ENCODE peak calls at places on chromosome 12, in four cellular contexts. E, K, H and W are unnamed samples.

GRCh38 chr12:46790066-46790465 is 35.7 kb downstream of the SLC38A4 start:
- DNase-seq in E (no peak), K (no peak), H (no peak), W (no peak)

GRCh38 chr12:113424915-113425823 is 3.0 kb downstream of the SDSL start:
- DNase-seq in E (peak; percentile 62), K (no peak), H (peak; percentile 71), W (no peak)

GRCh38 chr12:44720265-44720664 is 155.8 kb downstream of the NELL2 start:
- DNase-seq in E (no peak), K (no peak), H (no peak), W (no peak)

GRCh38 chr12:47591387-47591786 is 114.4 kb downstream of the RPAP3 start:
- DNase-seq in E (no peak), K (no peak), H (no peak), W (no peak)

GRCh38 chr12:47032644-47033043 is 46.8 kb upstream of the PCED1B start:
- DNase-seq in E (no peak), K (no peak), H (peak; percentile 69), W (no peak)

GRCh38 chr12:114238808-114239207 is 167.1 kb downstream of the TBX5 start:
- DNase-seq in E (no peak), K (no peak), H (no peak), W (no peak)

GRCh38 chr12:52353766-52354165 is 13.5 kb downstream of the KRT85 start:
- DNase-seq in E (no peak), K (no peak), H (no peak), W (peak; percentile 22)

GRCh38 chr12:118055144-118055557 is 5.8 kb downstream of the WSB2 start:
- DNase-seq in E (peak; percentile 54), K (no peak), H (peak; percentile 85), W (no peak)

GRCh38 chr12:76866146-76866545 is 12.7 kb downstream of the CSRP2 start:
- DNase-seq in E (no peak), K (no peak), H (peak; percentile 17), W (no peak)

GRCh38 chr12:15563683-15564082 is 225.5 kb downstream of the EPS8 start:
- DNase-seq in E (no peak), K (no peak), H (no peak), W (no peak)
- TF ChIP-seq POLR2AphosphoS5 in E (no peak), K (no peak), H (no peak), W (no peak)

DNA sequence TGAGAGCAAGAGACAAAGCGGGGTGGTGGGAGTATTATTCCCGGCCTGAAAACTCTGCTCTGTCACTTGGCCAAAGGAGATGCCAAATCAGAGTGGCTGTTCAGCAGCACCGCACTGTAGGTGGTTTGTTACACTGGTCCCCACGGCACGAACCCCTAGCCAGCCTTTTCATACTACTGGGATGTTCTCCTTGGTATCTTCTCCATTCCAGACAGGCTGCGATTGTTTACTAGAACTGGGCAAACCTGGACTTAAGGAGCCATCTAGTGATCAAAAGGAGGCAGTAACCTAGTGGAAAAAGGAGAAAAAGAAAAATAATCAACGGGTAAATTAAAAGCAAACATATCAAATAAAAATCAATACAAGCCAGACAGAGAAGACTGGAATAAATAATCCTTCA is 58.9 kb upstream of the TMTC2 start:
- DNase-seq in E (no peak), K (no peak), H (peak; percentile 73), W (no peak)
- TF ChIP-seq CTCF in E (peak; percentile 25), K (no peak), H (peak; percentile 80), W (no peak)

GRCh38 chr12:68785358-68785757 is 22.6 kb upstream of the MDM2 start:
- DNase-seq in E (no peak), K (no peak), H (no peak), W (no peak)

GRCh38 chr12:68785823-68786222 is 22.2 kb upstream of the MDM2 start:
- DNase-seq in E (no peak), K (no peak), H (no peak), W (no peak)

GRCh38 chr12:68781728-68782127 is 26.2 kb upstream of the MDM2 start:
- DNase-seq in E (no peak), K (no peak), H (no peak), W (no peak)

GRCh38 chr12:68786929-68787328 is 21.0 kb upstream of the MDM2 start:
- DNase-seq in E (no peak), K (no peak), H (peak; percentile 26), W (no peak)

DNA sequence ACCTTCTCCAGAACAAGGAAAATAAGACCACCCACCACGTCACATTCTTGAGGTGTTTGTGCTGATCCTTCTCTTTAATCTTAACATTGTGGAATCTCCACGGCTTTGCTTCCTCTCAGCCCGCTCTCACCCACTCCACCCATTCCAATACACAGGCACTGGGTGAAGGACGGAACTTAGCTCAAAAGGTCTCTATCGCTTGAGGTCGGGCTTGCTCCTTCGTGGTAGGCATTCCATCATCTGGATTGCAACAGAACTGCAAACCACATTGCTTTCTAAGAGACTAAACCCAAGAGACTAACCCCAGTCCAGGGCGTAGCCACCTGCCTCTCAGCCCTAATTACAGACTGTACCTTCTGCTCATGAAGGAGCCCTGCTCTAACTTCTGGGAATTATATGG is 24.0 kb upstream of the MDM2 start:
- DNase-seq in E (no peak), K (no peak), H (peak; percentile 35), W (no peak)
- H3K4me1 ChIP-seq in E (no peaks in the 10 kb centered on the region), K (peaks cover 3% of the 10 kb centered on the region), H (no peaks in the 10 kb centered on the region), W (no peaks in the 10 kb centered on the region)

GRCh38 chr12:133026996-133027395 is 10.3 kb upstream of the ZNF84 start:
- DNase-seq in E (no peak), K (no peak), H (no peak), W (no peak)
- TF ChIP-seq POLR2AphosphoS5 in E (no peak), K (no peak), H (no peak), W (no peak)

DNA sequence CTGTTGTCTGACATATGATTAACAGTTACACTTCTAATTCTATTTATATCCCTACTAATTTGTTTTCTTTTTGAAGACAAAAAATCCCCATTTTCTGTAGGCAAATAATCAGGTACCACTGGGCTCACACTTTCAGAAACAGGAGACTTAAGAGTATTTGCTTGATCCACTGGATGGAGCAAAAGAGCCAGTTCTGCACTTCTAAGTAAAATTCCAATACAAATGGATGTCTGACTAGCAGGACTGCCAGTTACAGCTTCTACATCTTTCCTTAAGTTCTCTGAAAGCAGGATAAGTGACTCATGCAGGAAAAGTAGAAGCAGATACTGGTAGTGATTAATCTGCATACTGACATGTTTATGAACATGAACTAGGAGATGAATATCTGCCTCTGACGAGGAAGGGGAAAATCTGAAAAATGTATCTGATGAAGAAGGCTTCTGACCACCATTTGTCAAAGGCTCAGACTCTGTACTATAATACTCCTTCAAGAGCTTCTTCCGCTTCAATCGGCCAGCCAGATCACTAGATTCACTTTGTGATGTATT is 73.8 kb upstream of the ANKS1B start:
- DNase-seq in E (no peak), K (no peak), H (no peak), W (no peak)
- TF ChIP-seq CTCF in E (no peak), K (no peak), H (peak; percentile 12), W (no peak)

GRCh38 chr12:4909734-4910501 is at the start of gene KCNA1:
- DNase-seq in E (no peak), K (no peak), H (peak; percentile 72), W (no peak)
- H3K4me1 ChIP-seq in E (peaks cover 19% of the 10 kb centered on the region), K (peaks cover 8% of the 10 kb centered on the region), H (no peaks in the 10 kb centered on the region), W (peaks cover 4% of the 10 kb centered on the region)

GRCh38 chr12:107349839-107350238 is 256.5 kb upstream of the CRY1 start:
- DNase-seq in E (no peak), K (no peak), H (no peak), W (no peak)
- TF ChIP-seq POLR2AphosphoS5 in E (no peak), K (no peak), H (no peak), W (no peak)